ENCODE peak calls at places on chromosomes 7 and 10, in six cellular contexts. U is NCI-H2081, S is skeletal muscle cell, F is fibroblast of lung, C is Karpas-422, Q is fibroblast of mammary gland. J is an unnamed sample.
A peak's percentile ranks its signal among the peaks of the same experiment; 100 is the strongest.

GRCh38 chr7:102222445-102222844 is 64.2 kb upstream of the SH2B2 start:
- DNase-seq in U (no peak), S (no peak), F (peak; percentile 9), C (no peak), Q (peak; percentile 19), J (no peak)

GRCh38 chr7:157668221-157668883 is 331.5 kb downstream of the DNAJB6 start:
- DNase-seq in U (no peak), S (no peak), F (no peak), C (no peak), Q (no peak), J (no peak)

GRCh38 chr7:129609666-129610065 is 1.9 kb upstream of the NRF1 start:
- DNase-seq in U (no peak), S (no peak), F (no peak), C (no peak), Q (no peak), J (no peak)

GRCh38 chr7:87398441-87398840 is 53.0 kb downstream of the CROT start:
- DNase-seq in U (no peak), S (peak; percentile 35), F (peak; percentile 47), C (no peak), Q (peak; percentile 69), J (no peak)

GRCh38 chr7:39609084-39609461 is 14.3 kb upstream of the RALA start:
- DNase-seq in U (no peak), S (peak; percentile 45), F (peak; percentile 66), C (no peak), Q (peak; percentile 86), J (no peak)

GRCh38 chr10:30398193-30398592 is 35.8 kb upstream of the MAP3K8 start:
- DNase-seq in U (no peak), S (no peak), F (no peak), C (no peak), Q (no peak), J (no peak)

GRCh38 chr10:85222300-85222699 is 893.9 kb downstream of the CCSER2 start:
- DNase-seq in U (no peak), S (no peak), F (no peak), C (no peak), Q (no peak), J (no peak)

GRCh38 chr7:90994601-90995000 is 269.6 kb upstream of the FZD1 start:
- DNase-seq in U (no peak), S (no peak), F (no peak), C (no peak), Q (peak; percentile 20), J (no peak)

GRCh38 chr10:88702848-88703597 is 3.0 kb upstream of the LIPK start:
- DNase-seq in U (peak; percentile 5), S (no peak), F (no peak), C (no peak), Q (peak; percentile 37), J (no peak)

GRCh38 chr7:13097508-13097907 is 410.1 kb downstream of the ARL4A start:
- DNase-seq in U (no peak), S (no peak), F (peak; percentile 72), C (no peak), Q (no peak), J (no peak)

GRCh38 chr7:103389263-103389662 is 41.8 kb downstream of the PSMC2 start:
- DNase-seq in U (no peak), S (no peak), F (no peak), C (no peak), Q (no peak), J (no peak)

GRCh38 chr10:114400091-114400490 is 4.2 kb downstream of the AFAP1L2 start:
- DNase-seq in U (no peak), S (no peak), F (peak; percentile 53), C (no peak), Q (no peak), J (no peak)

GRCh38 chr10:71600856-71601255 is 118.7 kb downstream of the C10orf105 start:
- DNase-seq in U (no peak), S (no peak), F (peak; percentile 86), C (no peak), Q (peak; percentile 95), J (no peak)

GRCh38 chr7:70319057-70319456 is 720.8 kb downstream of the AUTS2 start:
- DNase-seq in U (no peak), S (no peak), F (no peak), C (no peak), Q (no peak), J (no peak)

GRCh38 chr10:111128331-111129167 is 51.7 kb downstream of the ADRA2A start:
- DNase-seq in U (no peak), S (no peak), F (no peak), C (no peak), Q (peak; percentile 79), J (peak; percentile 63)

GRCh38 chr7:47759056-47759706 is 177.3 kb upstream of the TNS3 start:
- DNase-seq in U (no peak), S (no peak), F (peak; percentile 52), C (peak; percentile 76), Q (peak; percentile 41), J (peak; percentile 27)

J was measured in aorta.